ENCODE peak calls at places on chromosome 21, in eight cellular contexts. V is right lobe of liver, X is IMR-90, U is HCT116, T is HepG2, N is A549, Q is upper lobe of left lung, W is K562. R is an unnamed sample. For H3K4me1, the result is how much of the 10 kb centered on the place peaks cover.

GRCh38 chr21:36909423-36909822 is 57.0 kb downstream of the HLCS start:
- ATAC-seq in W (no peak), X (peak), U (peak), T (peak), V (no peak), N (peak), Q (no peak), R (no peak)

GRCh38 chr21:34513109-34513675 is 1.2 kb upstream of the KCNE1 start:
- ATAC-seq in T (no peak), V (no peak), U (no peak), N (no peak), W (no peak), X (no peak), Q (no peak), R (peak)

GRCh38 chr21:27171704-27172103 is 204.8 kb upstream of the ADAMTS5 start:
- ATAC-seq in N (no peak), Q (no peak), W (no peak), X (peak), T (no peak), V (no peak), U (no peak), R (peak)

GRCh38 chr21:34826818-34827217 is 158.0 kb downstream of the CLIC6 start:
- ATAC-seq in W (no peak), N (no peak), X (no peak), V (no peak), Q (no peak), U (no peak), T (no peak), R (no peak)

GRCh38 chr21:15410853-15411252 is 318.9 kb upstream of the USP25 start:
- ATAC-seq in U (no peak), T (no peak), N (no peak), W (no peak), X (no peak), Q (no peak), V (no peak), R (no peak)

GRCh38 chr21:30194701-30195299 is 21.1 kb downstream of the CLDN8 start:
- ATAC-seq in W (peak), Q (no peak), T (no peak), N (no peak), V (peak), X (no peak), U (no peak), R (no peak)

GRCh38 chr21:36321325-36322082 is 1.5 kb downstream of the MORC3 start:
- ATAC-seq in N (no peak), Q (no peak), X (no peak), V (no peak), U (no peak), W (peak), T (no peak), R (no peak)

GRCh38 chr21:18725653-18726052 is 322.1 kb upstream of the TMPRSS15 start:
- ATAC-seq in N (no peak), Q (peak), X (no peak), W (peak), V (no peak), T (no peak), U (no peak), R (no peak)

GRCh38 chr21:36661511-36662309 is 37.2 kb upstream of the SIM2 start:
- ATAC-seq in V (peak), Q (no peak), T (peak), N (no peak), W (peak), U (peak), X (peak), R (no peak)

DNA sequence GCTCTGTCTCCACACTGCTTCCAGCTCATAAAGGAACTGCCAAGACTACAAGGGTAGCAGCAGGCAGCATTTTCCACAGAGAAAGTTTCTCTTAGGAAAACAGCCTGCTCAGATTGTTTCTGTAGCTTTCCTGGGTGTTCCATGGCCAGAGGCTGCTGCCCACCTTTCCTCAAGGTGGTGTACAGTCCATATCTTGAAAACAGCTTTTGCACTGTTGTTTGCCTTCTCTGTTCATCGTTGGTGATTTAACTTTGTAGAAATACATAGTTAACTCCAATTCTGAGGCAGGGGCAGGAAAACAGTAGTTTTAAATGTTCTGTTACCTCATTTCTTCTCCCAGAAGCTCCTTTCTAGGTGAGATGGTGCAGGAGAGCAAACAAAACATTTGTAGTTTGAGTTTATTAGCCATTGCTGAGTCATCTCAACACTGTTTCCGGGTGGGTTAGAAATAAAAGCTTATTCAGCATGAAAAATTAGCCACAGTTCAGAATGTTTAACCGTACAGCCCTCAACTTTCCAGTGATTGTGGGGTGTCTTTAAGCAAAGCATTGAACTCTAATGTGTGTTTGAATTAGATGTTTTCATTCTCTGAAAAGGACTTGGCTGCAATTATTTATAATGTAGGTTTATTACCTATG is 41.7 kb downstream of the DIP2A start:
- ATAC-seq in X (peak), V (no peak), Q (no peak), T (no peak), N (no peak), W (peak), U (no peak), R (no peak)
- H3K4me3 ChIP-seq in X (no peak), V (no peak), Q (no peak), T (no peak), N (no peak), W (no peak), U (no peak), R (no peak)

DNA sequence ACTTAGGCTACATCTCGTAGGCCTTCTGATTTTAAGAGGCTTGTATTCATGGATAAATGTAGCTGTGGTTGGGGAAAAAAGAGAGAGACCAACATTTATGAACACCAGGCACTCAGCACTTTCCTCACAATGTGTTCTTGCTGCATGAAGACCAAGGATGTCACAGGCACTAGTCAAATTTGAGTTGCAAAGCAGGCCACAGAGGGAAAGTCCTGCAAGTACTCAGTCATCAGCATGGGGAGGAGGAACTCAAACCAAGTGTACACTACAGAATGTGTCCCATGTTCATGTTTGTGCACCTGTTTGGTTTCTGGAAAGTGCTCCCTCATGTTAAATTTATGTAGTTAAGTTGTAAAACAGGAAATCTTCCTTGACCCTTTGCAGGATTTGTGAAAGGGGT is 8.7 kb upstream of the MAP3K7CL start:
- ATAC-seq in W (peak), X (no peak), T (no peak), Q (no peak), U (no peak), N (no peak), V (no peak), R (no peak)
- H3K4me1 ChIP-seq in W (under half), X (under half), T (under half), Q (under half), U (under half), N (under half), V (under half), R (under half)

DNA sequence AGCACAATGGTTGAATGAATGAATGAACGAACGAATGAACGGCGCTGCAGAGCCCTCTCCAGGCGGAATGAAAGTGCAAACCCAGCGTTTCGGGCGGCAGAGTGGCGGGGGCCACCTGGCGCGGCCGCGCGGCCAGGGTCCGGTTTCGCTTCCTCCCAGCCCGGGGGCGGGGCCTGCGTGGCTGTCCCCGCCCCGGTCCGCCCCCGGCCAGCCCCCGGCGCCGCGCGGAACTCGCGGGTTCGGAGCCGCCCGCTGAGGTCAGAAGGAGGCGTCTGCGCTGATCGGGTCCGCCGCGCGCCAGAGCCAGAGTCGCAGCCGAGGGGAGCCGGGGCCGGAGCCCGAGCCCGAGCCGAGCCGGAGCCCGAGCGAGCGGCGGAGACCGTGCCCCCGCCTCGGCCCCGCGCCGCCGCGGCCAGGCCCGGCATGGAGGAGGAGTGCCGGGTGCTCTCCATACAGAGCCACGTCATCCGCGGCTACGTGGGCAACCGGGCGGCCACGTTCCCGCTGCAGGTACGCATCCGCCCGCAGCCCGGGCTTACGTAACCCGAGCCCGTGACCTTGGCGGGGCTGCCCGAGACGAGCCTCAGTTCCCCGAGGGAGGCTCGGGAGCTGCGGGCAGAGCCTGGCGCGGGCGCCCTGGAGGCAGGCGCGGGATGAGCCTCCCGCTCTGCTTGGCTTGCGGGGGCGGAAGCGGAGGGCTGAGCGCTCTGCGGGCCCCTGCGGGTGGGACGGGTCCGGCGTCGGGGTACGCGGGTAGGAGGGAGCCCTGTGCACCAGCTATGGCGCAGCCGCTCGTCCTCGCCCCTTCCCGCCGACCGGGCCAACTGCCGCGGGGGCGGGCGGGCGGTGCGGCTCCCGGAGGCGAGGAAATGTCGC is at the start of gene PDXK:
- ATAC-seq in Q (peak), X (peak), W (peak), U (peak), V (peak), N (peak), T (peak), R (peak)
- TF ChIP-seq POLR2A in Q (peak), X (peak), W (peak), U (peak), V (peak), N (peak), T (peak), R (peak)

DNA sequence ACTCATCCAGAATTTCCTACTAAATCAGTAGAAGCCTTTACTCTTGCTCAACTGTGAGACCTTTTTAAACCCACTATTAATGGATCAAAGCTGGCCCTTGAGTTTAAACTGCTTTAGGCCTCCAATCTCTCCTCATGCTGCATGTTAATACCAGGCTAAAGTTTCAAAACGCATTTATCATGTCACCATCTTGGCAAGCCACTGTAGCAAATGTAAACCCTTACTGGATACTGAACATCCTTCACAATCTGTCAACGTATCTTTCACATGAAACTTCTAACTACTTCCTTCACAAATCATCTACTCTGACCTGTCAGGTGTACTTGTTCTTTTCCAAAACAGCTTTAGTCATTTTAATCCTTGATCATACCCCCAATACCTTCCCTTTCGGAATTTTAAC is 3.0 kb downstream of the PAXBP1 start:
- ATAC-seq in Q (no peak), T (no peak), N (no peak), U (no peak), X (no peak), V (no peak), W (no peak), R (no peak)
- H3K4me3 ChIP-seq in Q (no peak), T (no peak), N (no peak), U (no peak), X (no peak), V (no peak), W (no peak), R (no peak)

GRCh38 chr21:42311160-42311559 is 4.0 kb downstream of the TFF3 start:
- ATAC-seq in N (no peak), T (no peak), Q (no peak), V (no peak), U (no peak), X (no peak), W (no peak), R (no peak)
- H3K4me1 ChIP-seq in N (under half), T (half or more), Q (under half), V (under half), U (under half), X (under half), W (under half), R (under half)

GRCh38 chr21:45981641-45982255 is at the start of gene COL6A1:
- ATAC-seq in X (peak), V (peak), W (peak), Q (peak), U (peak), N (peak), T (peak), R (peak)
- TF ChIP-seq POLR2A in X (peak), V (peak), W (no peak), Q (no peak), U (peak), N (peak), T (no peak), R (peak)

R was measured in gastroesophageal sphincter.